ENCODE peak calls at places on chromosomes 12 and 14, in four cellular contexts. S is IMR-90, Y is A549, K is spleen. O is an unnamed sample.

GRCh38 chr12:44314007-44314500 is 478.2 kb downstream of the TMEM117 start:
- DNase-seq in S (no peak), Y (no peak), K (no peak), O (no peak)

GRCh38 chr14:25381498-25381897 is 331.6 kb upstream of the STXBP6 start:
- DNase-seq in S (no peak), Y (peak; percentile 12), K (no peak), O (no peak)

GRCh38 chr12:95653761-95654546 is 102.7 kb upstream of the USP44 start:
- DNase-seq in S (peak; percentile 96), Y (peak; percentile 92), K (no peak), O (peak; percentile 40)

GRCh38 chr12:121933522-121934317 is 15.3 kb downstream of the CFAP251 start:
- DNase-seq in S (peak; percentile 42), Y (no peak), K (no peak), O (no peak)

GRCh38 chr12:52389313-52390207 is 4.1 kb upstream of the KRT84 start:
- DNase-seq in S (no peak), Y (no peak), K (peak; percentile 54), O (no peak)

GRCh38 chr12:88952543-88952942 is 372.3 kb upstream of the KITLG start:
- DNase-seq in S (peak; percentile 81), Y (peak; percentile 46), K (no peak), O (no peak)

GRCh38 chr14:100115726-100116125 is 43.7 kb downstream of the DEGS2 start:
- DNase-seq in S (no peak), Y (no peak), K (peak; percentile 40), O (no peak)

GRCh38 chr12:84562331-84562730 is 350.3 kb downstream of the SLC6A15 start:
- DNase-seq in S (no peak), Y (no peak), K (no peak), O (no peak)

GRCh38 chr14:78071016-78071549 is 99.1 kb upstream of the NRXN3 start:
- DNase-seq in S (no peak), Y (no peak), K (no peak), O (no peak)

GRCh38 chr12:130715996-130716917 is at the start of gene RIMBP2:
- DNase-seq in S (peak; percentile 1), Y (peak; percentile 44), K (peak; percentile 34), O (peak; percentile 45)

DNA sequence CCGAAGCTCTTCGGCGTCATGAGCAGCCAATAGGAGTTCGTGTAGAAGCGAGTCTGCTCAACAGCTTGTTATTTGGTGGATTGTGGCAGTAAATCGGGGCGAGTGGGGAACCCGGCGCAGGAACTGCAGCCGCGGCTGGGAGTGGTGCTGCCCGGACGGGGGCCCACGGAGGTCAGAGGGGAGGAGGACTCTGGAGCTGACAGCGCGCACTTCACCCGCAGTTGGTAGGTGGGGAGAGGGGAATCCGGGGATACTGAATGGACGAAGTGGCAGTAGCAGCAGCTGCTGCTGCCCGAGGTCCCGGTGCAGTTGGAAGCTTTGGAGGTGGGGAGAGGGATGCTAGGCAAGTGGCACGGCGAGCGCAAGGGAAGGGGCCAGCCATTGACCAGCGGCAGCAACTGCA is at the start of gene ARID4A:
- DNase-seq in S (no peak), Y (no peak), K (peak; percentile 94), O (no peak)
- TF ChIP-seq POLR2A in S (no peak), Y (peak; percentile 68), K (peak; percentile 97), O (peak; percentile 63)

GRCh38 chr12:24948452-24948815 is 467 bp downstream of the BCAT1 start:
- DNase-seq in S (peak; percentile 54), Y (peak; percentile 22), K (no peak), O (peak; percentile 8)

GRCh38 chr12:24950231-24950834 is 1.4 kb upstream of the BCAT1 start:
- DNase-seq in S (no peak), Y (no peak), K (no peak), O (no peak)

GRCh38 chr12:24947541-24948451 is 1.1 kb downstream of the BCAT1 start:
- DNase-seq in S (no peak), Y (no peak), K (no peak), O (no peak)

GRCh38 chr12:24945822-24946221 is 3.1 kb downstream of the BCAT1 start:
- DNase-seq in S (no peak), Y (no peak), K (no peak), O (no peak)

DNA sequence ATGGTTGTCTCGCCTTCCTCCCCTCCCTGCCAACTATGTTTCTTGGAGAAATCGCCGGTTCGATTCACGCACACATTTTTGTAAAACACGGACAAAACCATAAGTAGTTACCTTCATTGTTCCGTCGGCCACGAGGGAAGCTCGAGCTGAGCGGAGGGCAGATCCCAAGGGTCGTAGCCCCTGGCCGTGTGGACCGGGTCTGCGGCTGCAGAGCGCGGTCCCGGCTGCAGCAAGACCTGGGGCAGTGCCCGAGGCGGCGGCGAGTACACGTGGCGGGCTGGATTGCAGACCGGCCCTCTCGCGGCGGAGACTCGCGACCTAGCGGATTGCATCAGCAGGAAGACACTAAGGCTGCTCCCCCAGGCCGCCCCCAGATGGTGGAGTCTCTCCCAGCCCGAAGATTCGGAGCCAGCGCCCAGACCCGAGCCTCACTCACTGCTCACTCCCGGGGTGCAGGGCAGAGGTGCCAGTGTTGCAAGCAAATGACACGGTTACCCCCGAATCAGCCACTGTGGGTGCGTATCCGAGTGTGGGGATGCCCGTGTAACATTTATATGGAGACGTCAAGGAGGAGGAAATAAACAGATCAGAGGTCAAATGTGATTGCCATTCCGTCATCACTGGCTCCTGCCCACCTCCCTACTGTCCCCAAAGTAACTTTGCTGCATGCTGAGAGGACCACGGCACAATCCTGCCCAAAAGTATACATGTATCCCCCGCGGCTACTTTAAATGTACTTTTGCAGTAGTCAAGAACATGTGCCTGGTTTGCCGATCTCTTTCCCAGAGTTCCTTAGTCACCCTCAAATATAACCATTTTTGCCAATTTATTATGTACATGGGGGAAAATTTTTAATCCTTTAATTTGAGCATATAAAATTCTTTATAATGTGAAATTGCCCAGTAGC is at the start of gene BCAT1:
- DNase-seq in S (peak; percentile 88), Y (peak; percentile 77), K (peak; percentile 90), O (peak; percentile 68)
- TF ChIP-seq POLR2A in S (peak; percentile 91), Y (no peak), K (no peak), O (peak; percentile 79)

GRCh38 chr12:69595689-69596088 is 10.4 kb downstream of the CCT2 start:
- DNase-seq in S (no peak), Y (peak; percentile 22), K (no peak), O (no peak)
- TF ChIP-seq POLR2A in S (no peak), Y (no peak), K (no peak), O (no peak)

DNA sequence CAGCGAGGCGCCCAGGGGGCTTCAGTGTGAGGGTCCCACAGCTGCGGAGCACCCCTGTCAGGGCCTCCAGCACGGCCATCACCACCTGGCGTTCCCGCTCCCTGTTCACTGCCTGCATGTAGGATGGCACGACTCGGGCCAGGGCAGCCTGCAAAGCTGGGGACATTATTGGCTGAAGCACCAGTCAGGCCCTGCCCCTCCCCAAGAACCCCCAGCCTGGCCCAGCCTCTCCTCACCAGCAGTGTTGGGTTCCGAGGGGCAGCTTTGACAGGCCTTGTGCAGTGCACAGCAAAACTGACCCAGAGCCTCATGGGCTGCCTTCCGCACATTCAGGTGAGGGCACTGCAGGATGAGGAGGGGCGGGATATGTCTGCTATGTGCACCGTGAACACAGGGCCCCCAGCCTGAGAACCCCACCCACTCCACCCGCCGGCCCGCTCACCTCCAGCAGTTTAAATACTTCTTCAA is 5.6 kb downstream of the IPO4 start:
- DNase-seq in S (no peak), Y (no peak), K (peak; percentile 69), O (no peak)
- TF ChIP-seq POLR2A in S (no peak), Y (no peak), K (no peak), O (no peak)

GRCh38 chr14:102304611-102305506 is at the start of gene MOK:
- DNase-seq in S (peak; percentile 95), Y (peak; percentile 98), K (peak; percentile 98), O (peak; percentile 92)
- TF ChIP-seq POLR2A in S (peak; percentile 43), Y (no peak), K (no peak), O (no peak)

DNA sequence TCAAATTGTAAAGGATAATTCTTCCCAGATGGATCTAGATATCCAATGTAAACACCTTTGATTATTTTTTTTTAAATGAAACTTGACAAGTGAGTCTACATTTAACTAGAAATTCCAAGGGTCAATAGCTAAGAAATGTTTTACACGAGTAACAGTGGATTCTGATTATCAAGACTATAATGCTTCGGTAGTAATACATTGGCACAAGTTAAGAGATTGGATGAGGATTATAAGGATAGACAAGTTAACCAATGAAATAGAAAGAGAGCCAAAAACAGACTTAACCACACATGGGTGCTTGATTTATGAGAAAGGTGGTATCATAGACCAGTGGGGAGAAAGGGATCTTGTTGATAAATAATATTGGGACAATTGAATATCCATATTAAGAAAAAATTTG is 40.3 kb upstream of the PCED1B start:
- DNase-seq in S (no peak), Y (peak; percentile 41), K (no peak), O (no peak)
- TF ChIP-seq POLR2A in S (no peak), Y (no peak), K (no peak), O (no peak)

DNA sequence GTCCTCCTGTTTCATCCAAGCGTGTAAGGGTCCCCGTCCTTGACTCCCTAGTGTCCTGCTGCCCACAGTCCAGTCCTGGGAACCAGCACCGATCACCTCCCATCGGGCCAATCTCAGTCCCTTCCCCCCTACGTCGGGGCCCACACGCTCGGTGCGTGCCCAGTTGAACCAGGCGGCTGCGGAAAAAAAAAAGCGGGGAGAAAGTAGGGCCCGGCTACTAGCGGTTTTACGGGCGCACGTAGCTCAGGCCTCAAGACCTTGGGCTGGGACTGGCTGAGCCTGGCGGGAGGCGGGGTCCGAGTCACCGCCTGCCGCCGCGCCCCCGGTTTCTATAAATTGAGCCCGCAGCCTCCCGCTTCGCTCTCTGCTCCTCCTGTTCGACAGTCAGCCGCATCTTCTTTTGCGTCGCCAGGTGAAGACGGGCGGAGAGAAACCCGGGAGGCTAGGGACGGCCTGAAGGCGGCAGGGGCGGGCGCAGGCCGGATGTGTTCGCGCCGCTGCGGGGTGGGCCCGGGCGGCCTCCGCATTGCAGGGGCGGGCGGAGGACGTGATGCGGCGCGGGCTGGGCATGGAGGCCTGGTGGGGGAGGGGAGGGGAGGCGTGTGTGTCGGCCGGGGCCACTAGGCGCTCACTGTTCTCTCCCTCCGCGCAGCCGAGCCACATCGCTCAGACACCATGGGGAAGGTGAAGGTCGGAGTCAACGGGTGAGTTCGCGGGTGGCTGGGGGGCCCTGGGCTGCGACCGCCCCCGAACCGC is at the start of gene GAPDH:
- DNase-seq in S (peak; percentile 97), Y (peak; percentile 99), K (peak; percentile 97), O (peak; percentile 75)
- TF ChIP-seq POLR2A in S (peak; percentile 100), Y (peak; percentile 99), K (peak; percentile 85), O (peak; percentile 99)

O was measured in H54.